ENCODE peak calls at places on chromosome 18, in five cellular contexts. A is cardiac muscle cell; T is CD4-positive, alpha-beta T cell; B is MCF 10A; Z is colonic mucosa. X is an unnamed sample.

GRCh38 chr18:58013241-58014211 is 30.5 kb upstream of the NEDD4L start:
- DNase-seq in A (no peak), T (no peak), B (peak; percentile 86), Z (peak; percentile 78), X (no peak)

GRCh38 chr18:4544131-4544530 is 89.0 kb upstream of the DLGAP1 start:
- DNase-seq in A (no peak), T (no peak), B (no peak), Z (no peak), X (no peak)

GRCh38 chr18:3192286-3192685 is 27.5 kb downstream of the MYOM1 start:
- DNase-seq in A (no peak), T (no peak), B (no peak), Z (no peak), X (no peak)

GRCh38 chr18:43634994-43635393 is 357.7 kb upstream of the SYT4 start:
- DNase-seq in A (no peak), T (no peak), B (no peak), Z (no peak), X (no peak)

GRCh38 chr18:23593720-23594119 is 7.4 kb upstream of the NPC1 start:
- DNase-seq in A (peak; percentile 78), T (no peak), B (peak; percentile 78), Z (no peak), X (no peak)

GRCh38 chr18:64134044-64134757 is 14.7 kb downstream of the LINC00305 start:
- DNase-seq in A (no peak), T (no peak), B (peak; percentile 54), Z (no peak), X (no peak)

GRCh38 chr18:12059334-12060181 is 34.1 kb upstream of the ANKRD62 start:
- DNase-seq in A (no peak), T (no peak), B (no peak), Z (no peak), X (no peak)

GRCh38 chr18:36348331-36348730 is 50.8 kb downstream of the FHOD3 start:
- DNase-seq in A (no peak), T (no peak), B (no peak), Z (no peak), X (no peak)

GRCh38 chr18:10927290-10927979 is 221.9 kb downstream of the PIEZO2 start:
- DNase-seq in A (peak; percentile 82), T (no peak), B (peak; percentile 30), Z (no peak), X (no peak)

GRCh38 chr18:11004294-11004693 is 145.1 kb downstream of the PIEZO2 start:
- DNase-seq in A (peak; percentile 18), T (no peak), B (peak; percentile 13), Z (no peak), X (no peak)

GRCh38 chr18:13039806-13040205 is 48.6 kb downstream of the CEP192 start:
- DNase-seq in A (no peak), T (no peak), B (no peak), Z (no peak), X (no peak)

GRCh38 chr18:7002107-7002506 is 115.5 kb downstream of the LAMA1 start:
- DNase-seq in A (no peak), T (no peak), B (no peak), Z (no peak), X (no peak)

GRCh38 chr18:11412790-11413189 is 196.6 kb upstream of the SLC35G4 start:
- DNase-seq in A (no peak), T (no peak), B (no peak), Z (no peak), X (no peak)

GRCh38 chr18:63079114-63079513 is 240.5 kb downstream of the BCL2 start:
- DNase-seq in A (no peak), T (no peak), B (no peak), Z (no peak), X (no peak)

GRCh38 chr18:11994708-11995444 is 13.6 kb downstream of the IMPA2 start:
- DNase-seq in A (no peak), T (no peak), B (peak; percentile 40), Z (peak; percentile 57), X (no peak)

GRCh38 chr18:31610841-31611240 is 19.2 kb downstream of the TTR start:
- DNase-seq in A (peak; percentile 20), T (no peak), B (peak; percentile 17), Z (peak; percentile 45), X (peak; percentile 60)

GRCh38 chr18:69233465-69234054 is 167.1 kb upstream of the DOK6 start:
- DNase-seq in A (peak; percentile 2), T (no peak), B (no peak), Z (no peak), X (no peak)

GRCh38 chr18:59029663-59030421 is 109.8 kb upstream of the SEC11C start:
- DNase-seq in A (no peak), T (no peak), B (no peak), Z (no peak), X (no peak)

GRCh38 chr18:23994361-23994902 is 20.1 kb upstream of the TTC39C start:
- DNase-seq in A (peak; percentile 69), T (no peak), B (peak; percentile 98), Z (peak; percentile 41), X (no peak)

GRCh38 chr18:649341-649740 is 8.1 kb upstream of the TYMS start:
- DNase-seq in A (no peak), T (no peak), B (no peak), Z (no peak), X (no peak)

GRCh38 chr18:13381907-13382682 is 163.5 kb downstream of the LDLRAD4 start:
- DNase-seq in A (peak; percentile 75), T (no peak), B (no peak), Z (peak; percentile 55), X (no peak)

GRCh38 chr18:43534511-43534910 is 257.2 kb upstream of the SYT4 start:
- DNase-seq in A (no peak), T (no peak), B (peak; percentile 49), Z (no peak), X (no peak)

GRCh38 chr18:32271649-32272324 is 81.9 kb downstream of the MEP1B start:
- DNase-seq in A (peak; percentile 77), T (no peak), B (peak; percentile 57), Z (no peak), X (peak; percentile 39)

GRCh38 chr18:23331091-23331920 is 121.8 kb upstream of the RIOK3 start:
- DNase-seq in A (no peak), T (no peak), B (peak; percentile 35), Z (no peak), X (no peak)

GRCh38 chr18:12657048-12657848 is 659 bp downstream of the SPIRE1 start:
- DNase-seq in A (peak; percentile 59), T (no peak), B (no peak), Z (no peak), X (peak; percentile 66)

GRCh38 chr18:59800897-59801296 is 98.9 kb upstream of the PMAIP1 start:
- DNase-seq in A (no peak), T (no peak), B (no peak), Z (no peak), X (no peak)

GRCh38 chr18:50138181-50139064 is 56.5 kb downstream of the MYO5B start:
- DNase-seq in A (peak; percentile 57), T (no peak), B (no peak), Z (no peak), X (no peak)

GRCh38 chr18:55634545-55634944 is 46.6 kb upstream of the TCF4 start:
- DNase-seq in A (peak; percentile 94), T (no peak), B (peak; percentile 74), Z (no peak), X (no peak)

GRCh38 chr18:78082776-78083175 is 833.1 kb downstream of the GALR1 start:
- DNase-seq in A (no peak), T (no peak), B (no peak), Z (no peak), X (no peak)

GRCh38 chr18:25123438-25124225 is 228.3 kb downstream of the ZNF521 start:
- DNase-seq in A (no peak), T (no peak), B (no peak), Z (no peak), X (no peak)

GRCh38 chr18:76806301-76806700 is 16.1 kb upstream of the ZNF236 start:
- DNase-seq in A (no peak), T (no peak), B (peak; percentile 81), Z (no peak), X (no peak)

GRCh38 chr18:76803814-76804213 is 18.5 kb upstream of the ZNF236 start:
- DNase-seq in A (peak; percentile 65), T (peak; percentile 52), B (peak; percentile 84), Z (peak; percentile 82), X (peak; percentile 77)

GRCh38 chr18:76803413-76803812 is 18.9 kb upstream of the ZNF236 start:
- DNase-seq in A (no peak), T (no peak), B (no peak), Z (no peak), X (no peak)

GRCh38 chr18:76805221-76805620 is 17.1 kb upstream of the ZNF236 start:
- DNase-seq in A (peak; percentile 32), T (no peak), B (peak; percentile 50), Z (no peak), X (no peak)

DNA sequence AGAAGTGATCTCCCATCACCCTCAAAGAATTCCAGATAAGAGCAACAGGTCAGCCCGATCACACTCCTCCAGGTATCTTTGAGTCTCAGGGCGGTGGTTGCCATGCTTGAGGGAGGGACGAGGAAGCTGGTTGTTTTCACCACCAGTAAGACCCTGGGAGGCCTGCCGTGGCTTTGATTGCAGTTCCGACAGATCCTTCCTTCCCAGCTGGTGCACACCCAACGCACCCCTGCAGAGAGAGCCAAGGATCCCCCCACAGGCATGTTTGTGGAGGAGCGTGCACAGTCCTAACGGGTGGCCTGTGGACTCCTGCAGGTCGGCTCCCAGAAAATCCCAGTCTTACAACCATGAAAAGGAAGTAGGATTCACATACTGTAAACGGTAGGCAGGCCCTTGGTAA is 13.8 kb upstream of the ZNF236 start:
- DNase-seq in A (no peak), T (no peak), B (no peak), Z (no peak), X (no peak)
- TF ChIP-seq CTCF in A (no peak), T (no peak), B (no peak), Z (no peak), X (no peak)

DNA sequence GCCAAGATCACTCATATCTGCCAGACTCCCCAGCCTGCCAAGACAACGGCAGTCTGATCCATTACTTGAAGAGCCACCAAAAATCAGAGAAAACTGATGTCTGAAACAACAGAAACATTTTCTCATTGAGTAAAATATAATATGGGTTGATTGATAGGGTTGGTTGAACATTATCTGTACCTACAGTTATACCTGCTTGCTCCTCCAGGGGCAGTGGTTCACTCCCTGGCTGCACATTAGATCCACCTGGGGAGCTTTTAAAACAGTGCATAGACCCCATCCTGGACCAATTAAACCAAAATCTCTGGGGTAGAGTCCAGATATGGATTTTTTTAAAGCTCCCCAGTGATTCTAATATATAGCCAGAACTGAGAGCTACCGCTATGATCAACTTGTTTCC is 43.6 kb upstream of the SLC14A2 start:
- DNase-seq in A (no peak), T (no peak), B (no peak), Z (no peak), X (peak; percentile 23)
- TF ChIP-seq CTCF in A (peak; percentile 23), T (no peak), B (no peak), Z (no peak), X (peak; percentile 59)

GRCh38 chr18:48887905-48888531 is 62.7 kb downstream of the SMAD7 start:
- DNase-seq in A (no peak), T (no peak), B (no peak), Z (no peak), X (no peak)
- TF ChIP-seq CTCF in A (no peak), T (no peak), B (no peak), Z (no peak), X (no peak)

DNA sequence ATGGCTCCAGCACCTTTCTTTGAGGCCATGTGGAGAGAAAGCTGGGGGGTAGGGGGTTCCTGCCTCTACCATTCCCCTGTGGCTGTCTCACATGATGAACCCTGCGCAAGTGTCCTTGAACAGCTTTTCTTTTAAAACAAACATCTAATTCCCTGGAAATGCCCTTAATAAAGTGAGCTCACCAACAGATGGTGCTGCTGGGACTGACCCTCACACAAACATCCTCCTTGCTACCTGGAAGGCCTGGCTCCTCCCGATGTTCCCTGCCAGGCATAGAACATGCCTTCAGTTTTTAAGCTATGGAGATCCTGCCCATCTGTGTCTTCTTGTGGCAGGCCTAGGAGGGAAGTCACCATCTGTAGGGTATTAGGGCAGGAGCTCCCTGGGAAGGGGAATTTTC is 60.7 kb upstream of the GATA6 start:
- DNase-seq in A (peak; percentile 29), T (no peak), B (peak; percentile 25), Z (no peak), X (no peak)
- TF ChIP-seq CTCF in A (peak; percentile 26), T (no peak), B (no peak), Z (no peak), X (no peak)